ENCODE peak calls at places on chromosomes 11 and 22, in four cellular contexts. R is adrenal gland, H is heart right ventricle, J is uterus. G is an unnamed sample.

GRCh38 chr11:128848815-128849455 is 18.2 kb downstream of the KCNJ1 start:
- DNase-seq in H (peak; percentile 62), R (peak; percentile 40), J (no peak), G (peak; percentile 61)

GRCh38 chr11:43898574-43898973 is 17.9 kb downstream of the ALKBH3 start:
- DNase-seq in J (no peak), R (no peak), H (no peak), G (no peak)

GRCh38 chr11:121494355-121495099 is 41.8 kb upstream of the SORL1-AS1 start:
- DNase-seq in H (no peak), R (no peak), J (no peak), G (no peak)

GRCh38 chr11:104623518-104623917 is 274.7 kb downstream of the CASP12 start:
- DNase-seq in R (no peak), H (no peak), J (no peak), G (no peak)

GRCh38 chr11:60942207-60942606 is 9.8 kb downstream of the SLC15A3 start:
- DNase-seq in H (no peak), R (no peak), J (no peak), G (no peak)

GRCh38 chr22:25546242-25546641 is 18.2 kb upstream of the GRK3 start:
- DNase-seq in H (no peak), R (no peak), J (no peak), G (no peak)

GRCh38 chr22:42857845-42858481 is 890 bp upstream of the ARFGAP3 start:
- DNase-seq in J (peak; percentile 42), H (peak; percentile 48), R (peak; percentile 74), G (peak; percentile 66)

GRCh38 chr22:36873614-36874308 is 13.0 kb downstream of the NCF4 start:
- DNase-seq in J (peak; percentile 46), H (peak; percentile 43), R (peak; percentile 50), G (peak; percentile 32)

GRCh38 chr11:28257761-28258160 is 149.6 kb downstream of the METTL15 start:
- DNase-seq in J (no peak), R (no peak), H (no peak), G (no peak)

GRCh38 chr22:45572444-45572843 is 69.8 kb downstream of the FBLN1 start:
- DNase-seq in R (no peak), J (no peak), H (no peak), G (no peak)

DNA sequence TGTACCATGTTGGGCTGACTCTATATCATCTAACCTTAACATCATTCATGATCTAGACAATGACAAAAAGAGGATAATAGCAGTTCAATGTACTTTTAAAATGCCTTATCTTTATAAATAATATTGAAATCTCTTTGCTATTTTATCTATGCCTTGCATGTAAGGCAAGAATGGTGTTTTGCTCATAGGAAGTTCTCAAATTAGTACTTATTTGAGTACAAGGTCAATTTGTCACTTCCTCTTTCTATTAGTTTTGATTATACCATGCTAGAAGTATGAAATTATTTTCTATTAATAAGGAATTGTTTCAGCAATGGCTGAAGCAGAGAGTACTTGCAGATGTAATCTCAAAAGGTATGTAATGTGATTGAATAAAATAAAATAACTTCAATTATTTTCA is 1285.4 kb upstream of the TENM4 start:
- DNase-seq in R (no peak), J (no peak), H (no peak), G (no peak)
- TF ChIP-seq CTCF in R (no peak), J (no peak), H (no peak), G (no peak)

DNA sequence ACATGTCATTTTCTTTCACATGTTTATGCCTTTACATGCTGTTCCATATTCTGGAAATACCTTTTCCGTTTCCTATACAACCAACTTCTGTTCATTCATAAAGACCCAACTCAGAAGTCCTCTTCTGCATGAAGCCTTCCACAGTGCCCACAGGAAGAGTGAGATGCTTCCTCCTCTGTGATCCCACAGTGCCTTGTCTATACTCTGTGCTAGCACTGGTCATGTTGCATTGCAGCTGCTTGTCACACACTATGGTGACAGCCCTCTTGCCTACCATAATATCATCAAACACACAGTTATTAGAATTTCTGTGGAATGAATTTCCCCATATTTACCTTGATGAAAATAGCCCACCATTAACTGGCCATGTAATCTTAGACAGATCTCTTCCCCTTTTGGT is 8.9 kb downstream of the PARVA start:
- DNase-seq in H (no peak), J (no peak), R (no peak), G (no peak)
- H3K4me1 ChIP-seq in H (peaks cover 91% of the 10 kb centered on the region), J (peaks cover 30% of the 10 kb centered on the region), R (no peaks in the 10 kb centered on the region), G (peaks cover 85% of the 10 kb centered on the region)

GRCh38 chr11:65111537-65112225 is at the start of gene TM7SF2:
- DNase-seq in J (peak; percentile 95), R (peak; percentile 99), H (peak; percentile 96), G (peak; percentile 98)

GRCh38 chr11:65112551-65113360 is 1.1 kb downstream of the TM7SF2 start:
- DNase-seq in J (peak; percentile 41), R (peak; percentile 75), H (peak; percentile 50), G (peak; percentile 46)

GRCh38 chr11:65110354-65110861 is 1.3 kb upstream of the TM7SF2 start:
- DNase-seq in H (peak; percentile 90), R (peak; percentile 89), J (peak; percentile 87), G (peak; percentile 86)

GRCh38 chr11:65112226-65112550 is 516 bp downstream of the TM7SF2 start:
- DNase-seq in H (no peak), R (peak; percentile 38), J (no peak), G (peak; percentile 31)

GRCh38 chr11:65111159-65111536 is 524 bp upstream of the TM7SF2 start:
- DNase-seq in H (no peak), J (no peak), R (no peak), G (no peak)
- H3K4me3 ChIP-seq in H (peak overlapping the region; percentile 60), J (no peak overlapping the region), R (no peak overlapping the region), G (no peak overlapping the region)

GRCh38 chr11:70435361-70435760 is 37.0 kb downstream of the CTTN start:
- DNase-seq in J (no peak), H (no peak), R (no peak), G (no peak)

GRCh38 chr11:70433526-70433925 is 35.2 kb downstream of the CTTN start:
- DNase-seq in J (no peak), H (no peak), R (no peak), G (no peak)

GRCh38 chr11:70433038-70433437 is 34.7 kb downstream of the CTTN start:
- DNase-seq in J (no peak), H (no peak), R (no peak), G (no peak)

GRCh38 chr11:70434813-70435300 is 36.5 kb downstream of the CTTN start:
- DNase-seq in H (no peak), R (no peak), J (no peak), G (no peak)

GRCh38 chr11:70433966-70434812 is 35.9 kb downstream of the CTTN start:
- DNase-seq in R (no peak), J (no peak), H (no peak), G (no peak)
- TF ChIP-seq CTCF in R (no peak), J (no peak), H (no peak), G (no peak)

GRCh38 chr22:46737105-46737975 is 712 bp downstream of the CERK start:
- DNase-seq in J (no peak), R (peak; percentile 53), H (no peak), G (peak; percentile 57)
- H3K4me1 ChIP-seq in J (peaks cover 17% of the 10 kb centered on the region), R (peaks cover 41% of the 10 kb centered on the region), H (peaks cover 86% of the 10 kb centered on the region), G (peaks cover 68% of the 10 kb centered on the region)

GRCh38 chr11:45811109-45811435 is 6.1 kb downstream of the SLC35C1 start:
- DNase-seq in R (no peak), J (no peak), H (no peak), G (no peak)
- H3K4me3 ChIP-seq in R (no peak overlapping the region), J (no peak overlapping the region), H (no peak overlapping the region), G (no peak overlapping the region)

GRCh38 chr11:31492320-31492913 is 17.0 kb downstream of the IMMP1L start:
- DNase-seq in H (no peak), R (no peak), J (no peak), G (no peak)
- TF ChIP-seq CTCF in H (no peak), R (no peak), J (no peak), G (no peak)